ENCODE peak calls at places on chromosome 13, in five cellular contexts. L is IMR-90, R is H9, Z is neuronal stem cell, B is mesenchymal stem cell. V is an unnamed sample.

GRCh38 chr13:42002066-42002465 is 41.2 kb upstream of the VWA8 start:
- DNase-seq in L (no peak), Z (no peak), R (no peak), B (no peak), V (no peak)

GRCh38 chr13:42807236-42807635 is 25.9 kb downstream of the FAM216B start:
- DNase-seq in Z (no peak), R (no peak), L (peak; percentile 20), B (peak; percentile 33), V (no peak)

GRCh38 chr13:112248909-112249592 is 127.1 kb upstream of the SPACA7 start:
- DNase-seq in Z (no peak), B (no peak), R (no peak), L (no peak), V (no peak)

GRCh38 chr13:90632184-90632583 is 715.3 kb upstream of the MIR17HG start:
- DNase-seq in Z (no peak), L (no peak), R (no peak), B (no peak), V (no peak)

GRCh38 chr13:95676100-95676774 is 702 bp upstream of the DNAJC3 start:
- DNase-seq in L (peak; percentile 39), R (peak; percentile 66), Z (no peak), B (peak; percentile 72), V (peak; percentile 57)

GRCh38 chr13:86681223-86681622 is 882.0 kb upstream of the SLITRK6 start:
- DNase-seq in Z (no peak), L (no peak), B (no peak), R (no peak), V (no peak)

GRCh38 chr13:97344250-97345175 is 89.5 kb upstream of the RAP2A start:
- DNase-seq in R (no peak), Z (peak; percentile 32), B (peak; percentile 70), L (peak; percentile 61), V (peak; percentile 71)

GRCh38 chr13:64529874-64530485 is 2700.2 kb downstream of the PCDH9 start:
- DNase-seq in B (peak; percentile 7), Z (no peak), R (peak; percentile 40), L (no peak), V (peak; percentile 40)

GRCh38 chr13:29901714-29902631 is 51.6 kb upstream of the UBL3 start:
- DNase-seq in L (peak; percentile 97), B (peak; percentile 94), R (no peak), Z (no peak), V (peak; percentile 88)

GRCh38 chr13:33323766-33324525 is 38.4 kb upstream of the STARD13 start:
- DNase-seq in L (peak; percentile 63), B (no peak), R (no peak), Z (no peak), V (no peak)

GRCh38 chr13:26529441-26529840 is 28.0 kb upstream of the WASF3 start:
- DNase-seq in Z (peak; percentile 79), B (peak; percentile 63), R (peak; percentile 67), L (peak; percentile 74), V (no peak)

GRCh38 chr13:110993788-110994187 is 78.9 kb upstream of the ANKRD10 start:
- DNase-seq in Z (no peak), L (no peak), R (peak; percentile 54), B (no peak), V (no peak)

GRCh38 chr13:24986826-24987225 is 109.1 kb upstream of the PABPC3 start:
- DNase-seq in Z (no peak), R (no peak), B (no peak), L (no peak), V (no peak)

GRCh38 chr13:32586022-32586900 is at the start of gene PDS5B:
- DNase-seq in B (peak; percentile 94), L (peak; percentile 92), Z (peak; percentile 92), R (peak; percentile 97), V (peak; percentile 97)

GRCh38 chr13:91384891-91385290 is 13.5 kb upstream of the GPC5 start:
- DNase-seq in R (no peak), L (no peak), B (no peak), Z (no peak), V (no peak)

GRCh38 chr13:63190742-63191141 is 1775.1 kb upstream of the PCDH20 start:
- DNase-seq in R (no peak), L (peak; percentile 53), B (peak; percentile 62), Z (no peak), V (peak; percentile 12)

GRCh38 chr13:95956589-95957148 is 96.5 kb downstream of the UGGT2 start:
- DNase-seq in Z (no peak), L (no peak), R (no peak), B (no peak), V (no peak)

GRCh38 chr13:53254495-53254894 is 225.9 kb downstream of the OLFM4 start:
- DNase-seq in L (no peak), Z (no peak), R (peak; percentile 34), B (no peak), V (no peak)

GRCh38 chr13:39509616-39510015 is 93.4 kb downstream of the LHFPL6 start:
- DNase-seq in R (no peak), Z (no peak), B (no peak), L (no peak), V (peak; percentile 77)

GRCh38 chr13:42720116-42720857 is 61.1 kb upstream of the FAM216B start:
- DNase-seq in L (peak; percentile 99), Z (no peak), B (peak; percentile 99), R (no peak), V (peak; percentile 98)

GRCh38 chr13:97337985-97338384 is 96.0 kb upstream of the RAP2A start:
- DNase-seq in Z (no peak), L (no peak), R (no peak), B (no peak), V (no peak)

GRCh38 chr13:109610517-109610916 is 175.9 kb downstream of the IRS2 start:
- DNase-seq in Z (no peak), R (peak; percentile 70), B (no peak), L (no peak), V (no peak)

GRCh38 chr13:77537302-77537919 is 1.9 kb downstream of the SCEL start:
- DNase-seq in L (no peak), B (no peak), Z (no peak), R (no peak), V (no peak)

GRCh38 chr13:111344471-111345191 is 24.2 kb downstream of the TEX29 start:
- DNase-seq in B (peak; percentile 66), R (peak; percentile 95), Z (peak; percentile 71), L (peak; percentile 92), V (peak; percentile 16)

GRCh38 chr13:95185311-95185710 is 115.9 kb downstream of the ABCC4 start:
- DNase-seq in Z (no peak), B (no peak), R (no peak), L (no peak), V (no peak)

GRCh38 chr13:113485545-113485944 is 5.0 kb downstream of the DCUN1D2 start:
- DNase-seq in Z (no peak), L (no peak), B (no peak), R (no peak), V (no peak)

GRCh38 chr13:34290661-34291060 is 472.7 kb downstream of the RFC3 start:
- DNase-seq in L (no peak), B (no peak), R (no peak), Z (no peak), V (no peak)

GRCh38 chr13:42990147-42990990 is 1.7 kb downstream of the EPSTI1 start:
- DNase-seq in B (peak; percentile 76), R (no peak), Z (no peak), L (peak; percentile 57), V (peak; percentile 43)

GRCh38 chr13:50276550-50276949 is 261.3 kb downstream of the KCNRG start:
- DNase-seq in B (no peak), R (no peak), Z (no peak), L (no peak), V (no peak)

GRCh38 chr13:50274181-50274580 is 258.9 kb downstream of the KCNRG start:
- DNase-seq in R (no peak), L (no peak), Z (no peak), B (no peak), V (no peak)

GRCh38 chr13:50275392-50276063 is 260.3 kb downstream of the KCNRG start:
- DNase-seq in B (no peak), R (no peak), L (no peak), Z (no peak), V (no peak)

GRCh38 chr13:50277906-50278305 is 262.7 kb downstream of the KCNRG start:
- DNase-seq in Z (no peak), L (no peak), R (no peak), B (no peak), V (no peak)

DNA sequence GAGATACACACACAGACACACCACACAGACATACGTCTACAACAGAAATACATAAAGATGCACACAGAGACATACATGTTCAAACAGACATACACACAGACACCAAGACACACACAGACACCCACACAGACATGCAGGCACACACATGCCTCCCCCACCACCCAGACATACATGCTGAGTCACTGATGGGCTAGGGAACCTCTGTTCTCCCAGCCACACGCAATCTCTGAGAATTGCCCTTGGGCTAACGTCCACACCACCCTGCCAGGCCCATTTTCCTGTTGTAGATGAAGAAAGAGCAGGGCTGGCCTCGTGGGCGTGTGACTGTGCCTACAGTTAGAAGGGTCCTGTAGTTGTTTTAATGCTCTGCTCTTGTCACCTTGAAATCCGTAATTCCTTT is 261.9 kb downstream of the KCNRG start:
- DNase-seq in B (no peak), R (no peak), Z (no peak), L (no peak), V (peak; percentile 47)
- H3K14ac ChIP-seq in B (peak overlapping the region; percentile 64), R (no peak overlapping the region), Z (peak overlapping the region; percentile 61), L (no peak overlapping the region), V (no peak overlapping the region)

GRCh38 chr13:48038763-48039162 is 1.2 kb downstream of the NUDT15 start:
- DNase-seq in L (no peak), Z (no peak), R (no peak), B (peak; percentile 8), V (no peak)
- H3K14ac ChIP-seq in L (no peak overlapping the region), Z (no peak overlapping the region), R (no peak overlapping the region), B (no peak overlapping the region), V (no peak overlapping the region)

GRCh38 chr13:44140146-44140545 is 233.5 kb upstream of the SERP2 start:
- DNase-seq in L (no peak), Z (no peak), R (peak; percentile 46), B (no peak), V (no peak)

GRCh38 chr13:44142911-44143665 is 230.5 kb upstream of the SERP2 start:
- DNase-seq in B (peak; percentile 47), R (no peak), Z (no peak), L (peak; percentile 49), V (no peak)

GRCh38 chr13:44142540-44142867 is 231.1 kb upstream of the SERP2 start:
- DNase-seq in Z (no peak), B (no peak), L (no peak), R (no peak), V (no peak)

GRCh38 chr13:44141725-44142539 is 231.7 kb upstream of the SERP2 start:
- DNase-seq in L (peak; percentile 90), B (peak; percentile 97), Z (peak; percentile 96), R (peak; percentile 98), V (peak; percentile 99)

DNA sequence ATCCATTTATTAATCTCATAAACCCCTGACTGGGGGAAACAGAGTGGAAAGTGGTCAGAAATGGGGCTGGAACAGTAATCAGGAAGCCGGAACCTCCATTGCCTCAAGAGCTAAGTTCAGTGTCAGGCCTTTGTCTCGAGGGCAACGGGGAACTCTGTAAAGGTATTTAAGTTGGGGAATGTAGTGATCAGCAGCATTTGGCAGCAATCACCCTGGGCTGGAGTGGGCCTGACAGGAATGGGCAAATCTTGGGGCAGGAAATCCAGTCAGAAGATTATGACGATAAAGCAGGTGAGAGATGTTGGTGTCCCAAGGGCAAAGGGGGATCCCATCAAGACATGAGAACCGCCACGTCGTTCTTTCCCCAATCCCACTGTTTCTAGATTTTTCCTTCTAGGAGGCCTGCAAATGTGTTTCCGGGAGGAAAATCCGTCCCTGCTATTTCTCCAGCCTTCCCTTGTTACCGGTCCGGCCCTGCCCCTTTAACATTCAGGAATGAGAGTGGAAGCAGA is 232.4 kb upstream of the SERP2 start:
- DNase-seq in R (no peak), L (no peak), B (no peak), Z (no peak), V (no peak)
- H3K14ac ChIP-seq in R (peak overlapping the region; percentile 84), L (peak overlapping the region; percentile 99), B (no peak overlapping the region), Z (no peak overlapping the region), V (peak overlapping the region; percentile 97)

GRCh38 chr13:108194435-108194936 is 20.9 kb downstream of the LIG4 start:
- DNase-seq in R (no peak), Z (no peak), B (no peak), L (no peak), V (no peak)
- H3K14ac ChIP-seq in R (no peak overlapping the region), Z (no peak overlapping the region), B (no peak overlapping the region), L (no peak overlapping the region), V (no peak overlapping the region)

V was measured in trophoblast cell.